ENCODE peak calls at places on chromosome 22, in four cellular contexts. X is K562, R is HepG2, B is H1. M is an unnamed sample.

GRCh38 chr22:43515902-43516301 is 104.1 kb downstream of the MPPED1 start:
- DNase-seq in X (peak; percentile 17), B (peak; percentile 87), R (no peak), M (no peak)

GRCh38 chr22:47400701-47401591 is 638.5 kb downstream of the TBC1D22A start:
- DNase-seq in B (no peak), R (no peak), X (no peak), M (no peak)

GRCh38 chr22:46019351-46019750 is 42.4 kb upstream of the WNT7B start:
- DNase-seq in X (no peak), R (no peak), B (no peak), M (no peak)

GRCh38 chr22:29912605-29913398 is 29.8 kb downstream of the MTMR3 start:
- DNase-seq in R (no peak), X (no peak), B (no peak), M (no peak)

GRCh38 chr22:48798281-48799226 is 1029.1 kb downstream of the BRD1 start:
- DNase-seq in B (no peak), X (no peak), R (no peak), M (no peak)

GRCh38 chr22:50304528-50305392 is 2.7 kb downstream of the PLXNB2 start:
- DNase-seq in B (no peak), R (no peak), X (peak; percentile 59), M (no peak)

GRCh38 chr22:45317551-45318167 is 7.9 kb downstream of the FAM118A start:
- DNase-seq in X (no peak), B (peak; percentile 54), R (no peak), M (no peak)

GRCh38 chr22:37518509-37519267 is 527 bp downstream of the CARD10 start:
- DNase-seq in X (peak; percentile 26), B (peak; percentile 75), R (no peak), M (no peak)

GRCh38 chr22:22358136-22358535 is 113.5 kb downstream of the VPREB1 start:
- DNase-seq in R (no peak), B (no peak), X (no peak), M (no peak)

GRCh38 chr22:50471962-50472361 is 2.9 kb downstream of the SBF1 start:
- DNase-seq in B (no peak), X (no peak), R (no peak), M (no peak)

GRCh38 chr22:25896098-25896497 is 154.1 kb downstream of the MYO18B start:
- DNase-seq in R (peak; percentile 9), X (no peak), B (no peak), M (no peak)

GRCh38 chr22:35995772-35996171 is 32.9 kb downstream of the RBFOX2 start:
- DNase-seq in R (no peak), B (no peak), X (no peak), M (no peak)

GRCh38 chr22:47423861-47424820 is 661.7 kb downstream of the TBC1D22A start:
- DNase-seq in R (no peak), X (no peak), B (no peak), M (no peak)

GRCh38 chr22:23276656-23277582 is 96.6 kb downstream of the BCR start:
- DNase-seq in B (no peak), X (peak; percentile 66), R (no peak), M (no peak)

GRCh38 chr22:35227248-35227647 is 30.0 kb upstream of the HMGXB4 start:
- DNase-seq in X (no peak), R (no peak), B (peak; percentile 35), M (no peak)

GRCh38 chr22:30344447-30345200 is 12.1 kb downstream of the SF3A1 start:
- DNase-seq in X (no peak), R (no peak), B (no peak), M (no peak)

GRCh38 chr22:46747646-46748045 is 9.6 kb upstream of the CERK start:
- DNase-seq in R (no peak), B (no peak), X (no peak), M (no peak)

GRCh38 chr22:37212174-37212906 is at the start of gene SSTR3:
- DNase-seq in R (no peak), B (peak; percentile 62), X (no peak), M (no peak)

GRCh38 chr22:49155809-49156580 is 671.7 kb downstream of the BRD1 start:
- DNase-seq in B (no peak), R (no peak), X (no peak), M (no peak)

GRCh38 chr22:37806409-37807338 is 1.1 kb upstream of the GCAT start:
- DNase-seq in X (peak; percentile 43), B (no peak), R (peak; percentile 34), M (no peak)

GRCh38 chr22:27107824-27108223 is 450.4 kb downstream of the MIAT start:
- DNase-seq in X (no peak), B (no peak), R (peak; percentile 30), M (no peak)

GRCh38 chr22:42321908-42322561 is 51.6 kb upstream of the TCF20 start:
- DNase-seq in X (no peak), B (no peak), R (no peak), M (no peak)
- TF ChIP-seq CBX5 in X (no peak), B (no peak), R (no peak), M (no peak)

DNA sequence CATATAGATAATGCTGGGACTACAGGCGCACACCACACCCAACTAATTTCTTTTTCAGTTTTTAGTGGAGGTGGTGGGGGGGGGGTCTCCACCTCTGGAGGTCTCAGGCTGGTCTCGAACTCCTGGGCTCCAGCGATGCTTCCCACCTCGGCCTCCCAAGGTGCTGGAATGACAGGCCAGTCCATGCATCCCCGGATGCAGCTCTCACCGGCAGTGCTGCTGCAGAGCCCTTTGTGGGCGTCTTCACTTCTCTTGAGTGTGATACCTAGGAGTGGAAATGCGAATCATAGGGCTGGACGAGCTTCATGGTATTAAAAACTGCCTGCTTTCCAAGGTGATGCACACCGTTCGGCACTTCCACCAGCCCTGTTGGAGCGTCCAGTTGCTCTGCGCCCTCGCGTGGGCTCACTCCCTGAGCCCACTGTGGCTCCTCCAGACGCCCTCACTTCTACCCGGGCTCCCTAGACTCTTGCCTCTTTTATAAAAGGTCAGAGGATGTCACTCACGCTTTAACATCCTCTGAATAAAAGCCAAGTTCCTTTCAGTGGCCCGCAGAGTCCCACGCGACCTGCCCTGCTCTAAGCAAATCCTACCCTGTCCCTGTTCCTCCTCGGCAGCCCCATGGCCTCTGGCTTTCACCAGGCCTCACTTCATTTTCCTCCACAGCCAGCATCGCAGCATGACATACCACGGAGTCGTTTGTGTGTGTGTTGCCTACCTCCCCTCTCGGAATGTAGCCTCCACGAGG is 833 bp upstream of the BID start:
- DNase-seq in R (no peak), B (no peak), X (no peak), M (no peak)
- TF ChIP-seq CEBPB in R (no peak), B (no peak), X (no peak), M (no peak)

DNA sequence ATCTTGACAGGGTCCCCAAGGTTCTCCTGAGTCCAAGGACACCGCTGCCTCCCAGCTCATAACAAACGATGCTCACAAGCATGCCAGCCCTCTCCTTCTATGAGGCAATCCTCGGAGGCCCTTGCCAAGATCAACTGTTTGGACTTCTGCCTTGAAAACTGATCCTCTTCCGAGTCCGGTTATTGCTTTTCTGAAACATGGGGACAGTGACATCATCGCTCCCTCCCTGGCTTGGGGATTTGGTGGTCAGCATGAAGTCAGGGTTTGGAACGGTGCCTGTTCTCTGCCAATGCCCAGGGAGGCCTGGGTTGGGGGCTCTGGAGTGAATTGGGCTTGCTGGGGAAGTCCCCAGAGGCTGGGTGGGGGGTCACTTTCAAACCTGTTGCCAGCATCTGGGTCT is 149.3 kb downstream of the FBXO7 start:
- DNase-seq in B (no peak), R (peak; percentile 12), X (no peak), M (no peak)
- TF ChIP-seq CREB1 in B (no peak), R (no peak), X (no peak), M (no peak)

GRCh38 chr22:19848298-19849224 is 6.1 kb downstream of the GNB1L start:
- DNase-seq in R (no peak), B (no peak), X (no peak), M (no peak)
- TF ChIP-seq CBX5 in R (no peak), B (no peak), X (no peak), M (no peak)

GRCh38 chr22:38923463-38924196 is 33.8 kb upstream of the APOBEC3A start:
- DNase-seq in R (peak; percentile 88), B (no peak), X (peak; percentile 72), M (no peak)
- TF ChIP-seq CEBPB in R (no peak), B (no peak), X (no peak), M (no peak)

GRCh38 chr22:41352058-41352457 is 29.7 kb upstream of the TEF start:
- DNase-seq in R (no peak), B (no peak), X (no peak), M (no peak)
- TF ChIP-seq CREB1 in R (no peak), B (no peak), X (no peak), M (no peak)